ENCODE peak calls at places on chromosome 17, in nine cellular contexts. S, F, J, D, W, E, O, Y and I are unnamed samples.

GRCh38 chr17:21288581-21289017 is 4.1 kb downstream of the MAP2K3 start:
- DNase-seq in O (no peak), D (no peak), F (no peak), W (no peak), Y (no peak), J (no peak), S (no peak), E (no peak), I (no peak)

GRCh38 chr17:76026714-76027158 is 370 bp downstream of the EVPL start:
- DNase-seq in D (no peak), Y (no peak), F (no peak), J (no peak), S (no peak), O (no peak), E (no peak), W (no peak), I (no peak)

GRCh38 chr17:77282524-77283515 is 142.1 kb downstream of the SEC14L1 start:
- DNase-seq in J (no peak), W (no peak), F (no peak), Y (no peak), O (peak), S (no peak), E (no peak), D (no peak), I (peak)

GRCh38 chr17:64504769-64505319 is 1.2 kb downstream of the DDX5 start:
- DNase-seq in Y (no peak), E (no peak), S (no peak), F (no peak), W (no peak), O (no peak), J (no peak), D (no peak), I (no peak)

GRCh38 chr17:70483624-70484023 is 314.3 kb downstream of the KCNJ2 start:
- DNase-seq in J (no peak), Y (no peak), W (no peak), S (no peak), E (no peak), D (no peak), O (no peak), F (no peak), I (no peak)

GRCh38 chr17:79388556-79389295 is 222.1 kb downstream of the RBFOX3 start:
- DNase-seq in Y (no peak), E (peak), W (peak), F (peak), S (peak), D (no peak), J (peak), O (peak), I (peak)

GRCh38 chr17:75499313-75500022 is 15.9 kb downstream of the CASKIN2 start:
- DNase-seq in E (no peak), J (no peak), W (no peak), Y (no peak), O (no peak), D (no peak), F (no peak), S (no peak), I (no peak)

GRCh38 chr17:36004604-36005003 is 3.3 kb upstream of the CCL15 start:
- DNase-seq in O (no peak), S (no peak), W (no peak), F (no peak), D (no peak), Y (no peak), E (no peak), J (no peak), I (no peak)

GRCh38 chr17:69577098-69577497 is 162.6 kb downstream of the MAP2K6 start:
- DNase-seq in D (no peak), J (no peak), E (no peak), W (no peak), Y (no peak), S (no peak), F (no peak), O (no peak), I (no peak)

GRCh38 chr17:75087558-75088453 is at the start of gene SLC16A5:
- DNase-seq in D (peak), Y (peak), E (no peak), J (peak), S (no peak), F (peak), O (peak), W (peak), I (peak)

GRCh38 chr17:66427134-66427533 is 124.7 kb downstream of the PRKCA start:
- DNase-seq in W (no peak), S (no peak), D (no peak), Y (no peak), O (no peak), F (no peak), E (no peak), J (no peak), I (no peak)

GRCh38 chr17:76089680-76090516 is 10.9 kb downstream of the ZACN start:
- DNase-seq in S (no peak), F (no peak), E (no peak), O (no peak), D (no peak), W (no peak), Y (no peak), J (no peak), I (no peak)

GRCh38 chr17:37750768-37751466 is 6.1 kb upstream of the HNF1B start:
- DNase-seq in F (no peak), S (no peak), J (no peak), Y (no peak), W (no peak), E (no peak), D (no peak), O (no peak), I (no peak)

GRCh38 chr17:61280338-61280737 is 119.3 kb upstream of the TBX2 start:
- DNase-seq in J (no peak), D (no peak), O (no peak), E (no peak), F (no peak), Y (no peak), W (no peak), S (no peak), I (no peak)

GRCh38 chr17:55037828-55038227 is 69.3 kb downstream of the STXBP4 start:
- DNase-seq in Y (no peak), J (no peak), E (no peak), F (no peak), O (no peak), S (no peak), D (no peak), W (no peak), I (no peak)

GRCh38 chr17:38980455-38981217 is 13.4 kb upstream of the FBXO47 start:
- DNase-seq in S (no peak), O (no peak), E (no peak), J (no peak), W (no peak), Y (no peak), F (no peak), D (no peak), I (no peak)

GRCh38 chr17:29840884-29841283 is 89.1 kb downstream of the SSH2 start:
- DNase-seq in S (no peak), F (no peak), Y (no peak), E (no peak), O (peak), J (no peak), D (no peak), W (no peak), I (no peak)

GRCh38 chr17:77736207-77736600 is 222.3 kb upstream of the TNRC6C start:
- DNase-seq in O (no peak), Y (no peak), E (peak), F (no peak), W (peak), D (no peak), J (no peak), S (peak), I (no peak)

GRCh38 chr17:80992948-80993624 is 1.4 kb downstream of the CHMP6 start:
- DNase-seq in F (no peak), O (no peak), W (no peak), D (no peak), S (no peak), Y (no peak), J (no peak), E (no peak), I (no peak)

GRCh38 chr17:70021726-70022125 is 53.3 kb upstream of the KCNJ16 start:
- DNase-seq in Y (no peak), J (no peak), F (no peak), D (no peak), O (no peak), W (peak), S (no peak), E (no peak), I (no peak)

GRCh38 chr17:44734272-44734671 is 24.5 kb upstream of the ADAM11 start:
- DNase-seq in O (no peak), F (no peak), S (no peak), J (no peak), E (no peak), D (no peak), W (no peak), Y (no peak), I (no peak)

GRCh38 chr17:49259663-49260010 is 29.1 kb upstream of the PHOSPHO1 start:
- DNase-seq in E (no peak), O (no peak), Y (no peak), W (no peak), J (no peak), F (peak), D (no peak), S (no peak), I (no peak)

GRCh38 chr17:14826361-14826760 is 438.8 kb downstream of the PMP22 start:
- DNase-seq in S (no peak), Y (no peak), D (no peak), W (no peak), E (no peak), J (no peak), O (no peak), F (no peak), I (no peak)

GRCh38 chr17:7021993-7022778 is 664 bp upstream of the BCL6B start:
- DNase-seq in S (peak), E (peak), Y (peak), D (peak), W (peak), J (peak), F (peak), O (peak), I (peak)

GRCh38 chr17:14737984-14738651 is 437.2 kb downstream of the HS3ST3B1 start:
- DNase-seq in F (peak), J (peak), E (no peak), D (no peak), S (no peak), Y (no peak), W (no peak), O (peak), I (peak)

GRCh38 chr17:32654351-32654750 is 167.6 kb downstream of the CDK5R1 start:
- DNase-seq in O (no peak), Y (no peak), F (no peak), D (no peak), S (no peak), J (no peak), W (no peak), E (no peak), I (no peak)

GRCh38 chr17:65876985-65877384 is 314.9 kb downstream of the CEP112 start:
- DNase-seq in J (no peak), E (no peak), O (no peak), S (no peak), F (no peak), W (no peak), D (no peak), Y (no peak), I (no peak)

GRCh38 chr17:49779730-49780220 is 8.7 kb upstream of the KAT7 start:
- DNase-seq in W (peak), S (no peak), E (peak), J (peak), D (no peak), Y (no peak), O (peak), F (no peak), I (no peak)

GRCh38 chr17:60557805-60558204 is 31.8 kb upstream of the APPBP2 start:
- DNase-seq in J (no peak), S (no peak), E (no peak), Y (no peak), D (no peak), O (no peak), W (no peak), F (no peak), I (no peak)

GRCh38 chr17:30517786-30518185 is 40.6 kb downstream of the GOSR1 start:
- DNase-seq in E (no peak), J (no peak), S (no peak), W (no peak), F (no peak), Y (no peak), O (no peak), D (no peak), I (no peak)

GRCh38 chr17:39744075-39744835 is 6.5 kb downstream of the GRB7 start:
- DNase-seq in S (no peak), F (no peak), O (no peak), W (no peak), E (no peak), J (no peak), Y (no peak), D (no peak), I (no peak)

GRCh38 chr17:83144421-83145357 is 65.3 kb downstream of the METRNL start:
- DNase-seq in D (no peak), O (peak), E (peak), Y (no peak), J (no peak), S (no peak), F (peak), W (no peak), I (peak)

GRCh38 chr17:38749222-38750043 is 1.3 kb upstream of the PCGF2 start:
- DNase-seq in E (peak), J (peak), D (no peak), Y (no peak), O (peak), S (peak), W (peak), F (peak), I (peak)

GRCh38 chr17:82212331-82213250 is at the start of gene CCDC57:
- DNase-seq in W (peak), O (peak), D (no peak), F (peak), Y (peak), E (peak), J (peak), S (peak), I (peak)

GRCh38 chr17:79808763-79809529 is 12.1 kb upstream of the CBX8 start:
- DNase-seq in S (peak), F (no peak), D (no peak), Y (no peak), E (peak), J (no peak), W (peak), O (no peak), I (no peak)

GRCh38 chr17:59827721-59828477 is 64.8 kb downstream of the TUBD1 start:
- DNase-seq in J (no peak), F (no peak), E (no peak), Y (no peak), W (no peak), O (peak), D (no peak), S (no peak), I (no peak)

GRCh38 chr17:37360632-37361031 is 15.2 kb upstream of the C17orf78 start:
- DNase-seq in W (no peak), O (no peak), J (no peak), Y (no peak), F (no peak), D (no peak), S (no peak), E (no peak), I (no peak)

GRCh38 chr17:21125862-21126261 is 902 bp upstream of the DHRS7B start:
- DNase-seq in O (no peak), W (no peak), E (no peak), Y (peak), D (peak), S (no peak), J (peak), F (no peak), I (no peak)

GRCh38 chr17:45228985-45229517 is 7.4 kb downstream of the FMNL1 start:
- DNase-seq in O (peak), J (peak), D (peak), S (peak), F (peak), Y (peak), W (no peak), E (no peak), I (no peak)

GRCh38 chr17:73179878-73180277 is 13.0 kb upstream of the COG1 start:
- DNase-seq in O (no peak), Y (no peak), E (no peak), F (no peak), D (no peak), W (no peak), J (no peak), S (no peak), I (no peak)